ENCODE peak calls at places on chromosomes 7 and 10, in nine cellular contexts. K, R, G, H, T, Y, W, U and F are unnamed samples.
A peak's percentile ranks its signal among the peaks of the same experiment; 100 is the strongest.

GRCh38 chr7:21566094-21566493 is 23.3 kb downstream of the DNAH11 start:
- DNase-seq in K (no peak), R (no peak), G (no peak), H (no peak), T (no peak), Y (no peak), W (no peak), U (no peak), F (no peak)

GRCh38 chr7:93044147-93044810 is 73.5 kb downstream of the SAMD9 start:
- DNase-seq in K (peak; percentile 74), R (no peak), G (no peak), H (no peak), T (no peak), Y (no peak), W (no peak), U (no peak), F (no peak)

GRCh38 chr10:98087309-98087708 is 47.1 kb upstream of the R3HCC1L start:
- DNase-seq in K (no peak), R (no peak), G (peak; percentile 48), H (no peak), T (no peak), Y (no peak), W (no peak), U (no peak), F (no peak)

GRCh38 chr7:79933144-79933543 is 201.5 kb upstream of the GNAI1 start:
- DNase-seq in K (peak; percentile 81), R (no peak), G (no peak), H (no peak), T (no peak), Y (no peak), W (no peak), U (no peak), F (no peak)

GRCh38 chr7:158082761-158083160 is 504.9 kb downstream of the PTPRN2 start:
- DNase-seq in K (no peak), R (no peak), G (no peak), H (no peak), T (no peak), Y (no peak), W (no peak), U (no peak), F (no peak)

GRCh38 chr7:25407932-25408480 is 179.7 kb upstream of the NPVF start:
- DNase-seq in K (no peak), R (no peak), G (no peak), H (no peak), T (no peak), Y (no peak), W (no peak), U (no peak), F (no peak)

GRCh38 chr7:41817386-41817785 is 114.5 kb upstream of the INHBA start:
- DNase-seq in K (peak; percentile 70), R (no peak), G (no peak), H (no peak), T (no peak), Y (no peak), W (no peak), U (no peak), F (no peak)

GRCh38 chr7:18421297-18422004 is 74.1 kb upstream of the HDAC9 start:
- DNase-seq in K (no peak), R (no peak), G (no peak), H (no peak), T (no peak), Y (no peak), W (no peak), U (no peak), F (no peak)

GRCh38 chr7:87414400-87415188 is 60.9 kb downstream of the ABCB4 start:
- DNase-seq in K (no peak), R (no peak), G (no peak), H (no peak), T (no peak), Y (no peak), W (no peak), U (no peak), F (no peak)

GRCh38 chr7:85177316-85177715 is 9.5 kb downstream of the SEMA3D start:
- DNase-seq in K (no peak), R (no peak), G (no peak), H (no peak), T (no peak), Y (no peak), W (no peak), U (no peak), F (no peak)

GRCh38 chr10:80075781-80076180 is 2.7 kb upstream of the TMEM254 start:
- DNase-seq in K (peak; percentile 19), R (no peak), G (no peak), H (no peak), T (no peak), Y (peak; percentile 60), W (no peak), U (no peak), F (no peak)

GRCh38 chr10:77428776-77429395 is 208.7 kb downstream of the KCNMA1 start:
- DNase-seq in K (peak; percentile 61), R (no peak), G (no peak), H (peak; percentile 64), T (no peak), Y (peak; percentile 18), W (no peak), U (peak; percentile 29), F (peak; percentile 20)

GRCh38 chr7:36473454-36474282 is 84.0 kb downstream of the ANLN start:
- DNase-seq in K (no peak), R (no peak), G (peak; percentile 57), H (no peak), T (no peak), Y (peak; percentile 72), W (peak; percentile 25), U (peak; percentile 74), F (peak; percentile 35)

GRCh38 chr7:149422065-149422913 is 38.6 kb downstream of the ZNF777 start:
- DNase-seq in K (peak; percentile 27), R (peak; percentile 70), G (peak; percentile 99), H (no peak), T (peak; percentile 64), Y (peak; percentile 34), W (peak; percentile 60), U (peak; percentile 60), F (peak; percentile 38)

GRCh38 chr10:129045658-129046057 is 421.4 kb upstream of the MGMT start:
- DNase-seq in K (no peak), R (no peak), G (no peak), H (no peak), T (no peak), Y (no peak), W (no peak), U (no peak), F (no peak)

GRCh38 chr7:42107484-42107883 is 129.5 kb downstream of the GLI3 start:
- DNase-seq in K (no peak), R (no peak), G (no peak), H (no peak), T (no peak), Y (no peak), W (no peak), U (no peak), F (no peak)

GRCh38 chr10:110207805-110208613 is 604 bp downstream of the MXI1 start:
- DNase-seq in K (no peak), R (peak; percentile 60), G (peak; percentile 66), H (no peak), T (peak; percentile 18), Y (peak; percentile 40), W (no peak), U (peak; percentile 63), F (no peak)

GRCh38 chr7:157469181-157470016 is 132.6 kb downstream of the DNAJB6 start:
- DNase-seq in K (no peak), R (no peak), G (no peak), H (peak; percentile 38), T (no peak), Y (no peak), W (no peak), U (no peak), F (no peak)

GRCh38 chr10:112678581-112678980 is 231.6 kb downstream of the VTI1A start:
- DNase-seq in K (no peak), R (no peak), G (no peak), H (no peak), T (no peak), Y (peak; percentile 4), W (no peak), U (no peak), F (no peak)
- H3K27ac ChIP-seq in K (no peak overlapping the region), R (no peak overlapping the region), G (peak overlapping the region; percentile 64), H (no peak overlapping the region), T (no peak overlapping the region), Y (no peak overlapping the region), W (no peak overlapping the region), U (no peak overlapping the region), F (peak overlapping the region; percentile 49)

GRCh38 chr7:76343931-76344321 is 14.9 kb downstream of the YWHAG start:
- DNase-seq in K (no peak), R (no peak), G (no peak), H (no peak), T (no peak), Y (no peak), W (no peak), U (no peak), F (no peak)
- H3K27ac ChIP-seq in K (peak overlapping the region; percentile 59), R (no peak overlapping the region), G (no peak overlapping the region), H (no peak overlapping the region), T (no peak overlapping the region), Y (no peak overlapping the region), W (peak overlapping the region; percentile 11), U (no peak overlapping the region), F (no peak overlapping the region)

DNA sequence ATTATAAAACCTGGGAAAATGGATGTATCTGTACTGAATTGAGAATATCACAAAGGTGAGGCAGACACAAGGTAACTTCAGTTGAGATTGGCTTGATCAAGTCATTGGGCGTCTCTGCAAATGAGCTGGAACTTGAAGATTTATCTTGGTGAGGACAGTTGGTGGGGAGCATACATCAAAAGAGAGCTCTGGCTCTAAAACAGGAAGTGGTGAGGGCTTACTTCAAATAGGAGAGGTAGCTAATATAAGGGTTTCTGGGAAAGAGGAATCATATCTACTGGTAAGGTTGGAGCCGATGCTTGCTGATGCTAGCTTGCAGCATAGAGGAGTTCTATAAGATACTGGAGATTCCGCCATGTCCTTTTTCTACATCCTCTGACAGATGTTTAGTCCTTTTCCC is 39.9 kb upstream of the FGL2 start:
- DNase-seq in K (no peak), R (no peak), G (no peak), H (no peak), T (no peak), Y (no peak), W (no peak), U (no peak), F (no peak)
- H3K27ac ChIP-seq in K (no peak overlapping the region), R (no peak overlapping the region), G (no peak overlapping the region), H (peak overlapping the region; percentile 86), T (no peak overlapping the region), Y (no peak overlapping the region), W (peak overlapping the region; percentile 80), U (no peak overlapping the region), F (no peak overlapping the region)

DNA sequence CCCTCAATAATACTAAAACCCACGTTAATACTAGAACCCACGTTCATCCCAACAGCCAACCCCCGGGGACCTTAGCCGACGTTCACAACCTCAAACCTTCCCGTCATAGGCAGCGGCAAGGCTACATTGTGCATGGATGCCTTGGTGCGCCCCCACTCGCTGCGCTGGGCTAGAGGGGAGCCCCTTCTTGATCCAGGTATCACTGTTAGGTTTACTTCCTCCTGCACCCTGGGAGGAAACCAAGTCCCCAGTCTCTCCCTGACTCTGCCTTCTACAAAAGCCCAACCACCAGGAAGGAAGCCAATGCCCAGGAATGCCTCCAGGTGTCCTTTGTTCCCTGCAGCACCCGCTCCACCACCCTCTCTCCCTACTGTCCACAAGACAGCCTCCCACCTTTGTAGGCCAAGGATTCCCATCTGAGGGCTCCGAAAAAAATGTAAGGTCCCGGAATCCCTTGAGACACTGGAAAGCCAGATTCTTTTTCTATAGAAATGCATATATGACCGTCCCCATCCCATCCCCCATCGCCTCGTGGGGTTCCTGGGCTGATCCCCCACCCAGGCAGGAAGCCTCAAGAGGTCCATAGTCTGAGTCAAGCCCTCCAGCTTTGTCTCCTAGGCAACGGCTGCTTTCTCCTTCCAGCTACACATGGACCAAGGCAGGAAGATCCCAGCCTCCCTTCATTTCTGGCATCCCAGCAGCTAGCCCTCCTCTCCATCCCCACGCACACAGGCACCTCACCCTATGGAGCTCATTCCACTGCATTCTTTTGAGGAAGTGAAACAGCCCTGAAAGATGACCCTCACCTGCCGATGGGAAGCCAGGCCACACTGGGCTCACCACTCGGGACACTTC is 25.2 kb downstream of the CTBP2 start:
- DNase-seq in K (no peak), R (no peak), G (no peak), H (no peak), T (no peak), Y (no peak), W (no peak), U (no peak), F (no peak)
- H3K27ac ChIP-seq in K (no peak overlapping the region), R (no peak overlapping the region), G (no peak overlapping the region), H (no peak overlapping the region), T (no peak overlapping the region), Y (no peak overlapping the region), W (no peak overlapping the region), U (no peak overlapping the region), F (no peak overlapping the region)